ENCODE peak calls at places on chromosomes 3 and 15, in six cellular contexts. C is suprapubic skin, P is endothelial cell of umbilical vein, Q is transverse colon, F is sigmoid colon, E is Peyer's patch. Y is an unnamed sample.

GRCh38 chr15:66850078-66850991 is 148.3 kb downstream of the SMAD6 start:
- DNase-seq in C (no peak), P (peak; percentile 60), Q (peak; percentile 10), F (no peak), E (no peak), Y (no peak)

GRCh38 chr3:9183011-9183410 is 66.4 kb downstream of the SRGAP3 start:
- DNase-seq in C (no peak), P (no peak), Q (no peak), F (no peak), E (no peak), Y (no peak)

GRCh38 chr15:63501256-63502089 is 2.9 kb upstream of the USP3 start:
- DNase-seq in C (peak; percentile 92), P (peak; percentile 72), Q (peak; percentile 83), F (peak; percentile 97), E (peak; percentile 72), Y (no peak)

GRCh38 chr3:87564438-87564837 is 288.1 kb upstream of the POU1F1 start:
- DNase-seq in C (no peak), P (no peak), Q (no peak), F (no peak), E (no peak), Y (no peak)

GRCh38 chr15:87089551-87089950 is 1009.9 kb downstream of the AGBL1 start:
- DNase-seq in C (no peak), P (no peak), Q (no peak), F (no peak), E (no peak), Y (no peak)

GRCh38 chr3:78974181-78974770 is 793.5 kb downstream of the ROBO1 start:
- DNase-seq in C (no peak), P (peak; percentile 40), Q (no peak), F (no peak), E (no peak), Y (no peak)

GRCh38 chr3:38049358-38050126 is 10.5 kb downstream of the DLEC1 start:
- DNase-seq in C (no peak), P (no peak), Q (no peak), F (no peak), E (no peak), Y (no peak)

GRCh38 chr15:52021128-52021671 is 2.2 kb downstream of the MAPK6 start:
- DNase-seq in C (no peak), P (peak; percentile 85), Q (peak; percentile 47), F (peak; percentile 75), E (peak; percentile 54), Y (peak; percentile 93)

GRCh38 chr3:100268156-100268555 is 7.4 kb downstream of the TBC1D23 start:
- DNase-seq in C (no peak), P (no peak), Q (no peak), F (no peak), E (no peak), Y (no peak)

GRCh38 chr3:38650248-38650940 is 907 bp upstream of the SCN5A start:
- DNase-seq in C (no peak), P (peak; percentile 5), Q (no peak), F (peak; percentile 50), E (no peak), Y (no peak)

GRCh38 chr15:40282144-40282869 is 557 bp downstream of the ANKRD63 start:
- DNase-seq in C (no peak), P (peak; percentile 31), Q (peak; percentile 50), F (no peak), E (peak; percentile 53), Y (peak; percentile 73)

GRCh38 chr3:9879830-9880549 is at the start of gene CIDEC:
- DNase-seq in C (no peak), P (no peak), Q (no peak), F (no peak), E (no peak), Y (no peak)

GRCh38 chr15:26352909-26353308 is 420.0 kb downstream of the GABRB3 start:
- DNase-seq in C (no peak), P (no peak), Q (no peak), F (no peak), E (no peak), Y (no peak)

DNA sequence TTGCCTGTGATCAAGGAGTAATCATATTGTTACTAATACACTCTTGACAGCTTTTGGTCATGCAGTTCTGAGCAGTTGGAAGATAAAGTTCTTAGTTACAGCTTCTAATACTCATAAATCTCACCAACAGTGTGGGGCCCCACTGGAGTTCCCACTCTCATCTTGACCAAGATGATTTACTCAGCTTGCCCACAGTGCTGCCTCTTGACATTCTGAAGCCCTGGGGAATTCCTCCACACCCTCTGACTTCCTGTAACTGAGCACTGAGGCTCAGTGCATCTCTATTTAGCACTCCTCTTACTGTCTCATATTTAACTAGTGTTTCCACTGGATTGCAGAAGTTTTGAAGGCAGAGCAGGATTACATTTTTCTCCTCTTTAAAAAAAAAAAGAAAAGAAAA is 1.9 kb upstream of the ARL6IP5 start:
- DNase-seq in C (no peak), P (peak; percentile 71), Q (peak; percentile 51), F (no peak), E (peak; percentile 77), Y (peak; percentile 91)
- TF ChIP-seq POLR2A in C (no peak), P (no peak), Q (no peak), F (no peak), E (no peak), Y (no peak)

GRCh38 chr15:62079594-62079993 is 12.8 kb downstream of the C2CD4A start:
- DNase-seq in C (no peak), P (no peak), Q (no peak), F (no peak), E (no peak), Y (no peak)

GRCh38 chr15:62071711-62072308 is 5.0 kb downstream of the C2CD4A start:
- DNase-seq in C (no peak), P (peak; percentile 63), Q (no peak), F (no peak), E (no peak), Y (peak; percentile 56)

DNA sequence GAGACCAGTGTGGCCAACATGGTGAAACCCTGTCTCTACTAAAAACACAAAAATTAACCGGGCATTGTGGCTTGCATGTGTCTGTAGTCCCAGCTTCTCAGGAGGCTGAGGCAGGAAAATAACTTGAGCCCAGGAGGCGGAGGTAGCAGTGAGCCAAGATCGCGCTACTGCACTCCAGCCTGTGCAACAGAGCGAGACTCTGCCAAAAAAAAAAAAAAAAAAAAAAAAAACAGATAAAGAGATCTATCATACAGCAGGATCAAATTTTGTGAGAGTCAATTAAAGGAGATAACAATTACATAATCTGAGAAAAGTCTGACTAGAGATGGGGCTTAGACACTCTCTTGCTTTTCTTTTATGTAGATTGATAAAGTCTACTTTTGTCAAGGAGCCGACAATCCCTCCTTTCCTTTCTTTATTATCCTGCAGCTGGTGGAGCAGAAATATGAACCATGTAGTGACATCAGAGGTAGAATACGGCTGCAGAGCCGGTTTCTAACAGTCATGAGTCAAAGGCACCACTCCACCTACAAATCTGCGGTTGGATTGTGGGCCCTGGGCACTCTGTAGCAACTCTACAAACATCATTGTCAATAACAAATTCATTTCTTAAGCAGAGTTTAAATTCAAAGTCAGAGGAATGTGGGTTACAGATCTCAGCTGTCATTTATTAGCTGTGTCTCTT is 9.0 kb downstream of the C2CD4A start:
- DNase-seq in C (no peak), P (no peak), Q (peak; percentile 19), F (no peak), E (no peak), Y (no peak)
- H3K4me3 ChIP-seq in C (no peak overlapping the region), P (no peak overlapping the region), Q (no peak overlapping the region), F (no peak overlapping the region), E (no peak overlapping the region), Y (no peak overlapping the region)

DNA sequence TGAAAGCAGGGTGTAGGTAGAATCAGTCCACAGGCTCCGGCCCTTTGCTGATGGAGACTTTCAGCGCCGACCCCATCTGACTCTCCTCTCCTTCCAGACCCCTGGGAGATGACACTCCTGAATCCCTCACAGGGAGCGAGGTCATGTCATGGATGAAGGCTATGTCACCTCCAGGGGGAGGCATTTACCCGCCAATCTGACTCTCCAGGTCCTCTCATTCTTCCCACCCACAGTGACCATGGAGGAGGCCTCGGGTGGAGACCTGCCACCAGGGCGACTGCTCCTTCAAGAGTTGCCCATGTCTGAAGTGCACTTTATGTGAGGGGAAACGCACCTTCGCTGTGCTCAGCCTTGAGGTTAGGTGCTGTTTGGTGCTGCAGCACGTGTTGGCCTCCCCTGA is 112.7 kb downstream of the KLF13 start:
- DNase-seq in C (no peak), P (no peak), Q (peak; percentile 66), F (no peak), E (no peak), Y (peak; percentile 51)
- TF ChIP-seq CTCF in C (no peak), P (no peak), Q (peak; percentile 63), F (peak; percentile 27), E (no peak), Y (peak; percentile 26)

DNA sequence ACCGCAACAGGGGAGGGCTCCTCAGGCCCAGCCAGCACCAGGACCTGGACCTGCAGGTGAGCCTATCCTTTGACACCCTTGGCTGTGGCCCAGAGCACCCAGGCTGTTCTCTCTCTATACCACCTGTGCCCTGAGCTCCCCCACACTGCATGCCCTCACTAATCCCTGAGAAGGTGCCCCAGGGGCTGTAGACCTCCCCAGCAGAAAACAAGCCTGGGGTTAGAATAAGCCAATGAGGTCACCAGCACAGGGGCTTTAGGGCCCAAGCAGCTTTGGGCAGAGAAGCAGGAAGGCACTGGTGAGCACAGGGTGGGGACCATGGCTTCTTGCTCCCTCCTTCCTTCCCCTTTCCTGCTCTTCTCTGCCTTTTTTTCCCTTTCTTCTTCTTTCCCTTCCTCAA is 10.3 kb upstream of the APEH start:
- DNase-seq in C (no peak), P (no peak), Q (no peak), F (no peak), E (no peak), Y (no peak)
- TF ChIP-seq POLR2A in C (no peak), P (no peak), Q (no peak), F (no peak), E (no peak), Y (no peak)

DNA sequence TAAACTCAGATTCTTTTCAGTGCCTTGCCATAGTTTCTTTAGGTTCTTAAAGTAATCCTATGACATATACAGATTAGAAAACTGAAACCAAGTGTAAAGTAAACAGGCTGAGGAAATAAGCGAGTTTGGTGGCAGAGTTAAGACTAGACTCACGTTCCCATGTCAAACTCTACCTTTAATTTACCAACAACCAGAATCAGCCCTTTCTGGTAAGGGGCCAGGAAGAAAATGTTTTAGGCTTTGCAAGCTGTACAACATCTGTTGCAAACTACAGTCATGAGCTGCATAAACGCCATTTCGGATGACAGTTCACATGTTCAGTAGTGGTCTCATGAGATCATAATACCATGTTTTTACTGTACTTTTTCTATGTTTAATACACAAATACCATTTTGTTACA is 128.0 kb upstream of the PRICKLE2 start:
- DNase-seq in C (no peak), P (peak; percentile 18), Q (no peak), F (no peak), E (no peak), Y (no peak)
- H3K4me3 ChIP-seq in C (no peak overlapping the region), P (no peak overlapping the region), Q (no peak overlapping the region), F (no peak overlapping the region), E (no peak overlapping the region), Y (no peak overlapping the region)